ENCODE peak calls at places on chromosomes 1 and 21, in five cellular contexts. P is IMR-90, S is H9, L is neuronal stem cell, A is H1. B is an unnamed sample.

GRCh38 chr1:159830737-159831136 is 4.1 kb downstream of the SLAMF8 start:
- DNase-seq in P (no peak), S (no peak), L (no peak), A (no peak), B (no peak)

GRCh38 chr1:94542088-94542671 is 621 bp upstream of the F3 start:
- DNase-seq in P (peak), S (no peak), L (no peak), A (no peak), B (peak)

GRCh38 chr1:39165488-39165887 is 39.0 kb upstream of the MACF1 start:
- DNase-seq in P (no peak), S (no peak), L (no peak), A (no peak), B (no peak)

GRCh38 chr21:41931041-41931451 is 22.8 kb downstream of the C2CD2 start:
- DNase-seq in P (no peak), S (no peak), L (no peak), A (no peak), B (peak)

GRCh38 chr1:83508485-83509151 is 490.3 kb downstream of the TTLL7 start:
- DNase-seq in P (peak), S (no peak), L (no peak), A (no peak), B (peak)

GRCh38 chr1:247266053-247266452 is 10.2 kb downstream of the VN1R5 start:
- DNase-seq in P (peak), S (no peak), L (no peak), A (no peak), B (no peak)

GRCh38 chr1:79090985-79091384 is 84.5 kb upstream of the ADGRL4 start:
- DNase-seq in P (no peak), S (no peak), L (no peak), A (no peak), B (no peak)

GRCh38 chr1:109249654-109250401 is 489 bp downstream of the CELSR2 start:
- DNase-seq in P (no peak), S (no peak), L (no peak), A (no peak), B (no peak)

GRCh38 chr1:175749075-175749474 is 5.7 kb upstream of the TNR start:
- DNase-seq in P (no peak), S (no peak), L (no peak), A (no peak), B (peak)

GRCh38 chr1:15680131-15680530 is 4.0 kb upstream of the PLEKHM2 start:
- DNase-seq in P (peak), S (no peak), L (no peak), A (no peak), B (peak)

GRCh38 chr1:9593492-9594465 is 5.1 kb downstream of the TMEM201 start:
- DNase-seq in P (peak), S (peak), L (peak), A (peak), B (peak)

GRCh38 chr1:14939527-14940284 is 213.8 kb upstream of the TMEM51 start:
- DNase-seq in P (peak), S (no peak), L (no peak), A (no peak), B (peak)

GRCh38 chr1:74995848-74996247 is 138.3 kb upstream of the LHX8 start:
- DNase-seq in P (no peak), S (no peak), L (no peak), A (no peak), B (no peak)

GRCh38 chr1:66464356-66464755 is 69.6 kb upstream of the SGIP1 start:
- DNase-seq in P (no peak), S (no peak), L (no peak), A (no peak), B (no peak)

GRCh38 chr1:223712856-223713494 is 636 bp downstream of the CAPN2 start:
- DNase-seq in P (no peak), S (peak), L (no peak), A (no peak), B (no peak)

GRCh38 chr1:177289532-177289931 is 118.8 kb downstream of the BRINP2 start:
- DNase-seq in P (no peak), S (no peak), L (no peak), A (no peak), B (no peak)

GRCh38 chr1:211478376-211478775 is 13.6 kb downstream of the RD3 start:
- DNase-seq in P (no peak), S (no peak), L (no peak), A (no peak), B (no peak)

GRCh38 chr1:80392529-80392928 is 1386.0 kb upstream of the ADGRL4 start:
- DNase-seq in P (no peak), S (no peak), L (no peak), A (no peak), B (peak)

GRCh38 chr1:39969531-39970270 is 14.8 kb downstream of the MFSD2A start:
- DNase-seq in P (no peak), S (no peak), L (no peak), A (no peak), B (no peak)

GRCh38 chr1:237341391-237341790 is 299.4 kb downstream of the RYR2 start:
- DNase-seq in P (no peak), S (no peak), L (no peak), A (no peak), B (no peak)

GRCh38 chr1:33657833-33658232 is 185.4 kb downstream of the ZSCAN20 start:
- DNase-seq in P (no peak), S (no peak), L (no peak), A (no peak), B (no peak)

GRCh38 chr1:28830814-28831213 is 18.8 kb downstream of the OPRD1 start:
- DNase-seq in P (no peak), S (no peak), L (no peak), A (no peak), B (no peak)

GRCh38 chr1:27598902-27599528 is 4.9 kb downstream of the AHDC1 start:
- DNase-seq in P (peak), S (no peak), L (no peak), A (no peak), B (peak)

GRCh38 chr1:203556047-203556851 is 62.3 kb downstream of the OPTC start:
- DNase-seq in P (peak), S (peak), L (no peak), A (no peak), B (peak)

DNA sequence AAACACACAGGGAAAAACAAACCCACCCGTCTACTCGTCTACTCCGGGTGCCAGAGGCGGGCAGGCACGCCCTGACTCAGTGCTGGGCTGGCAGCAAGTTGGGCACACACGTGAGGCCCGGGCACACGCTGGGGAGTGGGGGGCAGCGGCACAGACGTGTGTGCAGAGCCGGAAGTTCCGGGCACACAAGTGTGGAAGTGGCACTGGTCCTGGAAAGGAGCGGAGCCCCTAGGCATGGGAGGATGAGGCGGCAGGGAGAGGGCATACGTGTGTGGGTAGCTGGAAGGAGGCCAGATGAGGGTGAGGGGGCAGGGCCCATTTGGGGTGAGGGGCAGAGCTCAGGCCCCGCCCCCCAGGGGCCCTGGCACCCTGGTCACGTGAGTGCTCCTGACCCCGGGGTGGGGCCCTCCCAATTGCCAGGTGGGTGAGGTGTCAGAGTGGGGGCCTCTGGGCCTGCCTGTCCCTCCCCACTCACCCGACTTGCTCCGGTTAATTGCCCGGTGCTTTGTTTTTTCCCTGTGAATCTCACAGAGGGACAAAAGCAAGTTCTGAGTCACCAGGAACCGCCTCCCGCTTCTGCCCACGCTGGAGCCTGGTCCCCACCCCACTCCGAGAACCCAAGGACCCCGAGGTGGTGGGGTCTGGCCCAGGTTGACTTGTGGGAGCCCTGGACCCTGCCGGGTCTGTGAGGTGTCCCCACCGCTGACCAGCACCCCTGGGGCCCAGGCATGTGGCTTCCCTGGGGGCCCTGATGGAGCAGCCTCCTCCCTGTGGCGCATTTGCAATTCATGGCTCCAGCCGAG is 104.8 kb upstream of the CASZ1 start:
- DNase-seq in P (no peak), S (no peak), L (no peak), A (no peak), B (no peak)
- H4K91ac ChIP-seq in P (no peak), S (no peak), L (no peak), A (peak), B (no peak)

GRCh38 chr1:209387271-209387968 is 196.1 kb upstream of the CAMK1G start:
- DNase-seq in P (no peak), S (no peak), L (no peak), A (no peak), B (no peak)
- H2AK5ac ChIP-seq in P (peak), S (no peak), L (no peak), A (no peak), B (peak)

GRCh38 chr1:21900766-21901472 is 36.2 kb downstream of the HSPG2 start:
- DNase-seq in P (no peak), S (no peak), L (no peak), A (no peak), B (no peak)
- H3K18ac ChIP-seq in P (no peak), S (no peak), L (no peak), A (no peak), B (no peak)

GRCh38 chr1:229664133-229664689 is 38.2 kb downstream of the URB2 start:
- DNase-seq in P (peak), S (no peak), L (no peak), A (no peak), B (peak)

GRCh38 chr1:229661022-229661877 is 35.2 kb downstream of the URB2 start:
- DNase-seq in P (peak), S (peak), L (peak), A (peak), B (peak)

GRCh38 chr1:229657993-229658755 is 32.1 kb downstream of the URB2 start:
- DNase-seq in P (no peak), S (no peak), L (no peak), A (no peak), B (no peak)

GRCh38 chr1:229665912-229666558 is 40.0 kb downstream of the URB2 start:
- DNase-seq in P (no peak), S (no peak), L (no peak), A (no peak), B (no peak)

GRCh38 chr1:229661897-229662296 is 35.9 kb downstream of the URB2 start:
- DNase-seq in P (no peak), S (no peak), L (no peak), A (no peak), B (no peak)
- H4K91ac ChIP-seq in P (no peak), S (no peak), L (no peak), A (no peak), B (peak)

GRCh38 chr1:202145325-202146140 is 996 bp upstream of the ARL8A start:
- DNase-seq in P (no peak), S (no peak), L (no peak), A (no peak), B (no peak)

GRCh38 chr1:202143768-202144509 is 598 bp downstream of the ARL8A start:
- DNase-seq in P (no peak), S (peak), L (no peak), A (no peak), B (peak)

GRCh38 chr1:202144510-202145324 is at the start of gene ARL8A:
- DNase-seq in P (peak), S (no peak), L (no peak), A (no peak), B (peak)

GRCh38 chr1:202140833-202141232 is 3.7 kb downstream of the ARL8A start:
- DNase-seq in P (no peak), S (no peak), L (no peak), A (no peak), B (no peak)

GRCh38 chr1:202143011-202143767 is 1.3 kb downstream of the ARL8A start:
- DNase-seq in P (no peak), S (no peak), L (no peak), A (no peak), B (peak)
- H2AK5ac ChIP-seq in P (peak), S (no peak), L (peak), A (peak), B (no peak)

GRCh38 chr1:112807999-112808398 is 92.9 kb upstream of the PPM1J start:
- DNase-seq in P (no peak), S (no peak), L (no peak), A (no peak), B (no peak)
- H3K18ac ChIP-seq in P (no peak), S (no peak), L (no peak), A (no peak), B (no peak)

DNA sequence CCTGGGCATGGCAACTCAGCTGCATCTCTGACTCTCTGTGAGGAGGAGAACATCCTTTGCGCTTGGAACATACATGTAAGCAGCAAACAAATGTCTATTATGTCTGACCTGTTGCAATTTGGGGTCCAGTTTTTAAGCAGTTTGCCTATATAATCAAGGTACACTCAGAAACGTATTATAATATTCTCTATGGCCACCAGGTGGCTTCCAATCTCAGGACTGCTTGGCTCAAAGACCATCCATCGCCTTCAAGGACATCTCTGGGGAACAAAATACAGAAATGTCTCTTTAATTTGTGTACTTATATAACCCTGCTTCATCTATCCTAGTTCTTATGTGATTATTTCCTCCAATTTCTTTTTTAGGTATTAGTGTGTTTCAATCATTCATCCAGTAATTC is 227.2 kb downstream of the OLFM3 start:
- DNase-seq in P (peak), S (no peak), L (no peak), A (no peak), B (peak)
- H4K91ac ChIP-seq in P (no peak), S (no peak), L (no peak), A (no peak), B (no peak)

DNA sequence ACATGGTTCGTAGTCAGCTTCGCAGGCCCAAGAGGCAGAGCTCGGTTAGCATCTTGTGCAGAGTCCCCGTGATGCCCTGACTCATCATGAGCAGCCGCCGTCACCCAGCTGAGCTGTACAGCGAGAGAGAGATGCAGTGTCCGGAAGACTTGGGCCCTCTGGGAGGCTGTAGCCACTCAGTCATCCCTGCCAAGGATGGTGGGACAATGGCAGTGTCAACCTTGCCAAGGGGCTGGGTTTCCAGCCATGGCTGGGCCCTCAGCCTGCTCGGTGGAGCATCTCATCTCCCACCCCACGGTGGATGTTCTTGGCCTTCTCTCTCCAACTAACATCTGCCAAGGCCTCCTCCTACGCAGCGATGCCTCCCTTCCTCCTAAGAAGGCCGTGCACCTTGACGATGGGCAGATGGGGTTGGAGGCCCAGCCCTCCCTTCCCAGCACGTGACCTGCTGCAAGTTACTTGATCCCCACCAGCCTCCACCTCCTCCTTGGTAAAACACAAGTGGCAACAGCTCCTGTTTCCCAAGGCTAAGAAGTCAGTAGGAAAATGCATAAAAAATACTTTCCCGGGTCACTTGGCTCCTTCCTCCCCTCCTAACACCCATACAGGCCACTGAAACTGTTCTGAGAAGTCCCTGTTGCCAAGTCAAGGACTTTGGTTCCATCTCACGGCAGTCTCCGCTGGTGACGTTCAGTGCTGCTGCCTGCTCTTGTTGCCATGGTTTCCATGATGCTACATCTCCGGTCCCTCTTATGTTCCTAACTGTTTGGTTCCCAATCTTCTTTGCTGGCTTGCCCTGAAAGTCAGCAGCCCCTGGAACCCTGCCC is 384.7 kb upstream of the VAMP3 start:
- DNase-seq in P (no peak), S (peak), L (no peak), A (no peak), B (no peak)
- H2AK5ac ChIP-seq in P (no peak), S (no peak), L (no peak), A (no peak), B (no peak)

DNA sequence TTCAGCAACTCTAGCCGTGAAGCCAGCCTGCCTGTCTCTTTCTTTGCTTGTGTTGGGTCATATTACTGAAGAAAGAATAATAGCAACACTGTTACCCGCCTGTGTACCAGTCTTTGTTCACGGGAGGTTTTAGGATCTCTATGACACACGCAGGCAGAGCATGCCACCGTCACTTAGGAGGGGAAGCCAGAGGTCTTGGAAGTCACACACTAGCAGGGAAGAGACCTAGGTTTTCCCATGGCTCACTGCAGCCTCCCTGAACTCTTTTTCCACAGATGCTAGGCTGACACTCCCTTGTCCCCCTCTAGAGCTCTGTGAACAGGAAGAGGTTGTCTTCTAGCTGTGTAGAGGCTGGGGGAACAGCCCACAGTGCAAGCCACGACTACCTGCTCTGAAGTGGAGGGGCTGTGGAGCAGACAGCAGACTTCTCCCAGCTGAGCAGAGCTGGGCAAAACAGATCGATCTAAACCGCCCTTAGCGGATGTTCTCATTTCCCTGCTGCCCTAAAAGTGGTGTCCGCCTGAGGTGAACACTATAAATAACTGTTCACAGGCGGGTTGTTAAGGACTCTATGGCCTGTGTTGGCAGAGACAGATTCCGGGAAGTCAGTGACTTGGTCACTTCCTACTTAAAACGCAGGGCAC is 203.1 kb downstream of the RHOU start:
- DNase-seq in P (no peak), S (no peak), L (no peak), A (no peak), B (peak)
- H3K18ac ChIP-seq in P (no peak), S (no peak), L (peak), A (peak), B (peak)